ENCODE peak calls at places on chromosomes 13 and 19, in nine cellular contexts. I is stomach; A is GM12878; Q is tibial artery; V is GM23338; F is heart left ventricle; Z is BJ; L is CD8-positive, alpha-beta T cell; T is D721Med. E is an unnamed sample.

GRCh38 chr13:110323172-110323851 is 16.2 kb downstream of the COL4A2 start:
- DNase-seq in F (no peak), Z (peak), V (peak), I (no peak), T (no peak), A (no peak), L (no peak), Q (peak), E (no peak)

GRCh38 chr19:42091300-42092266 is 15.6 kb downstream of the ZNF574 start:
- DNase-seq in V (no peak), A (no peak), I (peak), L (no peak), Z (no peak), F (no peak), T (no peak), Q (no peak), E (no peak)

GRCh38 chr19:50204811-50205675 is 1.6 kb downstream of the MYH14 start:
- DNase-seq in Q (no peak), Z (no peak), L (no peak), V (peak), I (peak), A (no peak), F (peak), T (no peak), E (no peak)

GRCh38 chr13:20197361-20197834 is 4.7 kb upstream of the GJB2 start:
- DNase-seq in Z (no peak), F (no peak), L (no peak), T (no peak), Q (no peak), A (no peak), I (no peak), V (peak), E (no peak)

GRCh38 chr13:113835461-113836274 is 28.2 kb downstream of the GAS6 start:
- DNase-seq in L (no peak), F (no peak), Q (no peak), V (no peak), A (no peak), I (no peak), T (peak), Z (peak), E (peak)

GRCh38 chr13:54950546-54950945 is 1921.9 kb downstream of the OLFM4 start:
- DNase-seq in V (peak), I (no peak), A (no peak), Q (no peak), T (no peak), L (no peak), Z (no peak), F (no peak), E (no peak)

GRCh38 chr13:41925014-41925413 is 35.9 kb downstream of the VWA8 start:
- DNase-seq in I (no peak), A (no peak), L (no peak), Z (no peak), F (no peak), V (no peak), Q (no peak), T (no peak), E (no peak)

GRCh38 chr13:21616205-21616604 is 12.2 kb upstream of the MICU2 start:
- DNase-seq in F (no peak), T (no peak), Z (no peak), A (no peak), V (no peak), Q (no peak), L (no peak), I (no peak), E (no peak)

GRCh38 chr19:5293607-5294089 is 47.0 kb downstream of the PTPRS start:
- DNase-seq in I (peak), A (no peak), F (no peak), L (no peak), T (peak), Z (no peak), Q (no peak), V (peak), E (peak)

GRCh38 chr19:35266904-35267817 is 1.6 kb upstream of the USF2 start:
- DNase-seq in T (no peak), V (peak), Q (peak), Z (no peak), F (peak), A (no peak), L (peak), I (no peak), E (no peak)

GRCh38 chr13:43316997-43317396 is 293.6 kb downstream of the DNAJC15 start:
- DNase-seq in V (peak), L (no peak), A (no peak), Z (no peak), I (no peak), F (peak), Q (no peak), T (no peak), E (no peak)

GRCh38 chr13:43129511-43130130 is 106.2 kb downstream of the DNAJC15 start:
- DNase-seq in A (no peak), F (no peak), Q (no peak), V (no peak), T (no peak), I (no peak), Z (no peak), L (no peak), E (no peak)

GRCh38 chr13:51759240-51759639 is 44.7 kb downstream of the DHRS12 start:
- DNase-seq in L (no peak), T (no peak), Q (no peak), V (no peak), I (no peak), Z (no peak), F (no peak), A (no peak), E (no peak)

GRCh38 chr13:43364210-43365041 is 341.0 kb downstream of the DNAJC15 start:
- DNase-seq in A (no peak), I (no peak), T (no peak), F (peak), L (no peak), Q (no peak), Z (no peak), V (no peak), E (no peak)

GRCh38 chr13:74056829-74057564 is 77.2 kb downstream of the KLF12 start:
- DNase-seq in V (peak), Q (no peak), I (no peak), L (no peak), T (no peak), A (no peak), F (peak), Z (no peak), E (no peak)

GRCh38 chr13:32117696-32118095 is 86.1 kb downstream of the FRY start:
- DNase-seq in I (peak), L (no peak), A (no peak), Z (no peak), F (peak), Q (peak), V (no peak), T (no peak), E (no peak)

GRCh38 chr19:49921871-49922755 is 6.9 kb upstream of the ATF5 start:
- DNase-seq in Q (no peak), T (no peak), A (no peak), F (no peak), V (no peak), L (no peak), I (no peak), Z (peak), E (peak)

GRCh38 chr13:26518433-26519084 is 38.9 kb upstream of the WASF3 start:
- DNase-seq in T (no peak), V (peak), F (no peak), L (no peak), A (no peak), I (no peak), Q (no peak), Z (no peak), E (no peak)

GRCh38 chr19:4345656-4346383 is 2.5 kb downstream of the MPND start:
- DNase-seq in L (no peak), I (peak), Q (no peak), T (no peak), Z (no peak), F (no peak), V (no peak), A (no peak), E (no peak)

GRCh38 chr19:41189425-41190065 is 3.5 kb upstream of the CYP2S1 start:
- DNase-seq in A (no peak), V (peak), L (no peak), T (no peak), F (no peak), Q (no peak), Z (no peak), I (no peak), E (no peak)

DNA sequence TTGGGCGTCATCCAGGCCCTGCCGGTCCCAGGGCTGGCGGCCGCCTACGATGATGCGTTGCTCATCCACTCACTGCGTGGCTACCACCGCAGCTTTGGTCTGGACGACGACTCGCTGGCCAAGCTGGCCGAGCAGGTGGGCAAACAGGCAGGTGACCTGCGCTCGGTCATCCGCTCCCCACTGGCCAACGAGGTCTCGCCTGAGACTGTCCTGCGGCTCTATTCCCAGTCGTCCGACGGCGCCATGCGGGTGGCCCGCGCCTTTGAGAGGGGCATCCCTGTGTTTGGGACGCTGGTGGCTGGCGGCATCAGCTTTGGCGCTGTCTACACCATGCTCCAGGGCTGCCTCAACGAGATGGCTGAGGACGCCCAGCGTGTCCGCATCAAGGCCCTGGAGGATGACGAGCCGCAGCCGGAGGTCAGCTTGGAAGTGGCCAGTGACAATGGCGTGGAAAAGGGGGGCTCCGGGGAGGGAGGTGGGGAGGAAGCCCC is 3.5 kb downstream of the IRGC start:
- DNase-seq in V (no peak), F (no peak), Q (no peak), Z (no peak), I (no peak), T (no peak), A (no peak), L (no peak), E (no peak)
- TF ChIP-seq CTCF in V (no peak), F (no peak), Q (no peak), Z (no peak), I (no peak), T (no peak), A (no peak), L (no peak), E (no peak)

GRCh38 chr13:36475468-36475867 is 43.2 kb downstream of the CCNA1 start:
- DNase-seq in Z (no peak), V (peak), L (no peak), T (no peak), F (no peak), Q (no peak), A (no peak), I (no peak), E (no peak)
- TF ChIP-seq CTCF in Z (no peak), V (peak), L (no peak), T (no peak), F (no peak), Q (no peak), A (no peak), I (no peak), E (no peak)

GRCh38 chr13:44739120-44739519 is 163.0 kb upstream of the TSC22D1 start:
- DNase-seq in Z (no peak), I (no peak), F (no peak), T (no peak), L (no peak), Q (no peak), A (no peak), V (peak), E (no peak)
- TF ChIP-seq CTCF in Z (peak), I (no peak), F (no peak), T (no peak), L (no peak), Q (no peak), A (no peak), V (peak), E (no peak)

GRCh38 chr13:40152145-40152544 is 496.7 kb downstream of the COG6 start:
- DNase-seq in F (no peak), Q (no peak), L (no peak), T (no peak), A (no peak), Z (no peak), V (no peak), I (no peak), E (peak)
- TF ChIP-seq CTCF in F (no peak), Q (no peak), L (no peak), T (no peak), A (no peak), Z (no peak), V (no peak), I (no peak), E (no peak)

GRCh38 chr19:2061936-2062729 is 11.1 kb upstream of the MKNK2 start:
- DNase-seq in Z (no peak), A (no peak), Q (no peak), I (no peak), F (no peak), V (peak), T (no peak), L (no peak), E (no peak)

GRCh38 chr19:2063824-2064223 is 12.8 kb upstream of the MKNK2 start:
- DNase-seq in L (no peak), F (no peak), V (no peak), T (no peak), Z (no peak), A (no peak), I (no peak), Q (no peak), E (no peak)

GRCh38 chr19:2064395-2064787 is 13.3 kb upstream of the MKNK2 start:
- DNase-seq in Z (no peak), L (no peak), F (no peak), T (no peak), Q (no peak), V (no peak), I (no peak), A (no peak), E (no peak)

GRCh38 chr19:2062770-2063169 is 11.7 kb upstream of the MKNK2 start:
- DNase-seq in Q (no peak), T (no peak), V (no peak), I (no peak), A (no peak), L (no peak), Z (no peak), F (no peak), E (no peak)

DNA sequence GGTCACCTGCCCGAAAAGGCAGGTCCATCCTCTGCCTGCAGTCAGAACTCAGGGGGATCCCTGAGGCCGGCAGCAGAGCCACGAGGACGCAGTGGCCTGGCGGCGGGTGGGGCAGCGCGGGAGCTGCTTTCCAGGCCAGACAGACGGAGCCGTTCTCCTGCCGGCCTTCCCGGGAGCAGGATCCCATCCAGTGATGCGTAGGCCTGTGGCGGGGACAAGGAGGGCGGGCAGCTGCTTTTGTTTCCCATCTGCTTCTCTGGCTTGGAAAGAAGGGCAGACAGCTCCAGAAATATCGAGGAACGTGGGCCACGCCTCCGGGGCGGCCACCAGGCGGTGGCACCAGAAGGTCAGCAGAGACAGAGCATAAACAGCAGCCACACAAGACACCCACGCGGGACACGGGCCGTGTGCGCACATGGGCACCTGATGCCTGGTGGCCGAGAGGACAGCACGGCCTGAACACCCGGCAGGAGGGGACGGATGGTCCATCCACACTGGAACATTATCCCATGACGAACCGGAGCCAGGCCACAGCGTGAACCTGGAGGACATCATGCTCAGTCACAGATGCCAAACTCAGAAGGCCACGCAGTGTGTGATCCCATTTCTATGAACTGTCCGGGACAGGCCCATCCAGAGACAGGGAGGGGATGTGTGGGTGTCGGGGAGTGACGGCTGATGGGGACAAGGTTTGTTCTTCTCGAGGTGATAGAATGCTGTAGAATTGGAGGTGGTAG is 13.9 kb upstream of the MKNK2 start:
- DNase-seq in T (no peak), Z (no peak), Q (peak), V (no peak), F (no peak), A (no peak), I (no peak), L (no peak), E (no peak)
- TF ChIP-seq CTCF in T (no peak), Z (peak), Q (peak), V (no peak), F (peak), A (no peak), I (no peak), L (no peak), E (peak)

E was measured in AG09319.